ENCODE peak calls at places on chromosomes 1 and 21, in eight cellular contexts. S, M, W, A, B, N, K and I are unnamed samples.

GRCh38 chr1:159936284-159936904 is 9.0 kb downstream of the IGSF9 start:
- DNase-seq in S (peak), M (peak), W (peak), A (peak), B (peak), N (peak), K (peak), I (peak)

GRCh38 chr1:91699339-91699970 is 186.5 kb downstream of the TGFBR3 start:
- DNase-seq in S (no peak), M (no peak), W (no peak), A (no peak), B (no peak), N (no peak), K (no peak), I (no peak)

GRCh38 chr1:224541901-224542610 is 74.1 kb upstream of the CNIH3 start:
- DNase-seq in S (no peak), M (no peak), W (no peak), A (no peak), B (no peak), N (no peak), K (no peak), I (no peak)

GRCh38 chr1:55212349-55213028 is 2.7 kb downstream of the USP24 start:
- DNase-seq in S (no peak), M (no peak), W (no peak), A (no peak), B (no peak), N (no peak), K (no peak), I (no peak)

GRCh38 chr1:20717452-20718342 is at the start of gene KIF17:
- DNase-seq in S (peak), M (peak), W (peak), A (peak), B (no peak), N (peak), K (peak), I (peak)

GRCh38 chr1:31798433-31799195 is 17.2 kb downstream of the SPOCD1 start:
- DNase-seq in S (no peak), M (no peak), W (no peak), A (peak), B (no peak), N (no peak), K (no peak), I (no peak)

GRCh38 chr1:19477284-19478240 is 7.8 kb downstream of the CAPZB start:
- DNase-seq in S (no peak), M (no peak), W (no peak), A (no peak), B (no peak), N (no peak), K (no peak), I (peak)

GRCh38 chr1:210233216-210233494 is 559 bp downstream of the SERTAD4 start:
- DNase-seq in S (no peak), M (no peak), W (no peak), A (no peak), B (no peak), N (peak), K (no peak), I (peak)

GRCh38 chr1:193660428-193660827 is 474.0 kb upstream of the B3GALT2 start:
- DNase-seq in S (no peak), M (no peak), W (no peak), A (no peak), B (no peak), N (no peak), K (no peak), I (no peak)

GRCh38 chr1:93348104-93348780 is 2.5 kb downstream of the DR1 start:
- DNase-seq in S (no peak), M (no peak), W (no peak), A (no peak), B (no peak), N (no peak), K (no peak), I (no peak)

GRCh38 chr1:6024376-6024775 is 21.3 kb upstream of the KCNAB2 start:
- DNase-seq in S (no peak), M (no peak), W (no peak), A (no peak), B (no peak), N (no peak), K (no peak), I (no peak)

GRCh38 chr1:41673355-41673754 is 188.9 kb upstream of the EDN2 start:
- DNase-seq in S (no peak), M (no peak), W (peak), A (peak), B (no peak), N (no peak), K (no peak), I (peak)

GRCh38 chr21:25424045-25424444 is 183.2 kb downstream of the MRPL39 start:
- DNase-seq in S (no peak), M (no peak), W (no peak), A (no peak), B (no peak), N (no peak), K (no peak), I (no peak)

GRCh38 chr1:101410048-101410878 is 173.4 kb downstream of the S1PR1 start:
- DNase-seq in S (no peak), M (no peak), W (no peak), A (no peak), B (no peak), N (no peak), K (no peak), I (no peak)

GRCh38 chr21:37098756-37099155 is 25.7 kb downstream of the TTC3 start:
- DNase-seq in S (no peak), M (no peak), W (no peak), A (no peak), B (no peak), N (no peak), K (no peak), I (no peak)

GRCh38 chr1:77825356-77825709 is 45.9 kb downstream of the MIGA1 start:
- DNase-seq in S (no peak), M (no peak), W (no peak), A (no peak), B (no peak), N (peak), K (no peak), I (peak)

GRCh38 chr1:230744382-230744781 is 2.8 kb upstream of the CAPN9 start:
- DNase-seq in S (no peak), M (no peak), W (no peak), A (no peak), B (no peak), N (no peak), K (no peak), I (no peak)

GRCh38 chr1:236451796-236452373 is 57.8 kb downstream of the EDARADD start:
- DNase-seq in S (no peak), M (no peak), W (peak), A (no peak), B (peak), N (peak), K (peak), I (peak)

GRCh38 chr21:34989337-34990151 is 59.6 kb downstream of the RUNX1 start:
- DNase-seq in S (peak), M (no peak), W (no peak), A (no peak), B (no peak), N (peak), K (no peak), I (peak)

GRCh38 chr1:7471836-7472235 is 299.3 kb upstream of the VAMP3 start:
- DNase-seq in S (no peak), M (no peak), W (no peak), A (no peak), B (no peak), N (no peak), K (no peak), I (no peak)

GRCh38 chr1:11521605-11522399 is 42.8 kb downstream of the DISP3 start:
- DNase-seq in S (no peak), M (no peak), W (no peak), A (peak), B (no peak), N (no peak), K (peak), I (no peak)

GRCh38 chr1:183844806-183845205 is 39.9 kb downstream of the RGL1 start:
- DNase-seq in S (no peak), M (no peak), W (no peak), A (no peak), B (no peak), N (no peak), K (no peak), I (no peak)

GRCh38 chr1:67614511-67614934 is 70.5 kb upstream of the GADD45A start:
- DNase-seq in S (no peak), M (no peak), W (no peak), A (no peak), B (no peak), N (no peak), K (no peak), I (no peak)

GRCh38 chr1:159015440-159015909 is 5.8 kb downstream of the IFI16 start:
- DNase-seq in S (peak), M (no peak), W (peak), A (no peak), B (peak), N (no peak), K (no peak), I (peak)